ENCODE peak calls at places on chromosome 17, in five cellular contexts. I is GM12878, G is HCT116, R is H1, D is SK-N-SH. B is an unnamed sample.

GRCh38 chr17:79613195-79613517 is 2.3 kb upstream of the RBFOX3 start:
- DNase-seq in I (no peak), G (no peak), R (no peak), D (no peak), B (no peak)

GRCh38 chr17:28615260-28615940 is 1.4 kb upstream of the RSKR start:
- DNase-seq in I (no peak), G (no peak), R (no peak), D (no peak), B (no peak)

GRCh38 chr17:49745175-49746139 is 18.5 kb downstream of the FAM117A start:
- DNase-seq in I (no peak), G (no peak), R (no peak), D (no peak), B (no peak)

GRCh38 chr17:42106009-42106408 is 6.5 kb downstream of the DHX58 start:
- DNase-seq in I (no peak), G (no peak), R (no peak), D (no peak), B (no peak)

GRCh38 chr17:31374083-31374447 is 17.4 kb upstream of the RAB11FIP4 start:
- DNase-seq in I (no peak), G (no peak), R (no peak), D (no peak), B (no peak)

GRCh38 chr17:3659541-3660111 is 8.8 kb downstream of the TAX1BP3 start:
- DNase-seq in I (no peak), G (no peak), R (no peak), D (no peak), B (no peak)

GRCh38 chr17:19720210-19720475 is 3.8 kb upstream of the SLC47A2 start:
- DNase-seq in I (no peak), G (no peak), R (no peak), D (no peak), B (no peak)

GRCh38 chr17:67216544-67217320 is 28.3 kb downstream of the HELZ start:
- DNase-seq in I (no peak), G (no peak), R (no peak), D (no peak), B (no peak)

GRCh38 chr17:6843241-6843890 is 11.8 kb upstream of the TEKT1 start:
- DNase-seq in I (no peak), G (peak), R (no peak), D (peak), B (no peak)

GRCh38 chr17:32536736-32537646 is 50.2 kb downstream of the CDK5R1 start:
- DNase-seq in I (no peak), G (no peak), R (no peak), D (no peak), B (no peak)

GRCh38 chr17:80228477-80228876 is 8.2 kb downstream of the SLC26A11 start:
- DNase-seq in I (no peak), G (no peak), R (no peak), D (no peak), B (no peak)

GRCh38 chr17:28592260-28592659 is 6.6 kb downstream of the SPAG5 start:
- DNase-seq in I (no peak), G (no peak), R (no peak), D (no peak), B (no peak)

GRCh38 chr17:4854181-4854681 is 21.1 kb downstream of the MINK1 start:
- DNase-seq in I (no peak), G (no peak), R (no peak), D (no peak), B (peak)

GRCh38 chr17:6708357-6708961 is 4.7 kb downstream of the SLC13A5 start:
- DNase-seq in I (no peak), G (no peak), R (no peak), D (no peak), B (no peak)

GRCh38 chr17:44767493-44767892 is 8.7 kb downstream of the ADAM11 start:
- DNase-seq in I (no peak), G (no peak), R (no peak), D (no peak), B (no peak)

GRCh38 chr17:6523809-6524355 is 32.5 kb downstream of the PITPNM3 start:
- DNase-seq in I (no peak), G (no peak), R (no peak), D (no peak), B (no peak)

GRCh38 chr17:68695659-68696058 is 94.5 kb upstream of the FAM20A start:
- DNase-seq in I (no peak), G (no peak), R (no peak), D (no peak), B (no peak)

GRCh38 chr17:68693896-68694295 is 92.7 kb upstream of the FAM20A start:
- DNase-seq in I (no peak), G (no peak), R (no peak), D (no peak), B (no peak)

GRCh38 chr17:68697850-68698313 is 96.7 kb upstream of the FAM20A start:
- DNase-seq in I (no peak), G (no peak), R (no peak), D (no peak), B (no peak)

GRCh38 chr17:68694791-68695485 is 93.8 kb upstream of the FAM20A start:
- DNase-seq in I (no peak), G (no peak), R (no peak), D (no peak), B (no peak)

GRCh38 chr17:68693466-68693865 is 92.3 kb upstream of the FAM20A start:
- DNase-seq in I (no peak), G (no peak), R (no peak), D (no peak), B (no peak)
- TF ChIP-seq JUND in I (no peak), G (no peak), R (no peak), D (no peak), B (no peak)

GRCh38 chr17:82753201-82753464 is 1.3 kb downstream of the TBCD start:
- DNase-seq in I (no peak), G (no peak), R (no peak), D (no peak), B (no peak)
- TF ChIP-seq JUND in I (no peak), G (no peak), R (no peak), D (no peak), B (no peak)

GRCh38 chr17:59666235-59666634 is 41.0 kb downstream of the PTRH2 start:
- DNase-seq in I (no peak), G (no peak), R (no peak), D (no peak), B (no peak)
- TF ChIP-seq JUND in I (no peak), G (no peak), R (no peak), D (no peak), B (no peak)

DNA sequence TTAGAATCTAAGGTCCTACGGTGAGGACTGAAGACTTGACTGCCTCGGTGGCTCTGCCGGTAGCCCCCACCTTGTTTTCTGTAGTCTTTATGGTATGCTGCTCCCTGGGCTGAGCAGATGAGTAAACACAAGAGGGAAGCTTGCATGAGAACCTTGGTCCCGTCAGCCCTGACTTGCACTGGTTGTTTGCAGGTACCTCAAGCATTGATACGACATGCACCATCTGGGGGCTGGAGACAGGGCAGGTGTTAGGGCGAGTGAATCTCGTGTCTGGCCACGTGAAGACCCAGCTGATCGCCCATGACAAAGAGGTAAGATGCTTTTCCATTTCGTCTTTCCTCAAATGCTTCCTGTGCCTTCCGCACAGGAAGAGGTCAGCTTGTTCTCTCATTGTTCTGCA is 21.1 kb upstream of the TACO1 start:
- DNase-seq in I (no peak), G (no peak), R (no peak), D (no peak), B (no peak)
- TF ChIP-seq JUND in I (no peak), G (no peak), R (no peak), D (no peak), B (no peak)

DNA sequence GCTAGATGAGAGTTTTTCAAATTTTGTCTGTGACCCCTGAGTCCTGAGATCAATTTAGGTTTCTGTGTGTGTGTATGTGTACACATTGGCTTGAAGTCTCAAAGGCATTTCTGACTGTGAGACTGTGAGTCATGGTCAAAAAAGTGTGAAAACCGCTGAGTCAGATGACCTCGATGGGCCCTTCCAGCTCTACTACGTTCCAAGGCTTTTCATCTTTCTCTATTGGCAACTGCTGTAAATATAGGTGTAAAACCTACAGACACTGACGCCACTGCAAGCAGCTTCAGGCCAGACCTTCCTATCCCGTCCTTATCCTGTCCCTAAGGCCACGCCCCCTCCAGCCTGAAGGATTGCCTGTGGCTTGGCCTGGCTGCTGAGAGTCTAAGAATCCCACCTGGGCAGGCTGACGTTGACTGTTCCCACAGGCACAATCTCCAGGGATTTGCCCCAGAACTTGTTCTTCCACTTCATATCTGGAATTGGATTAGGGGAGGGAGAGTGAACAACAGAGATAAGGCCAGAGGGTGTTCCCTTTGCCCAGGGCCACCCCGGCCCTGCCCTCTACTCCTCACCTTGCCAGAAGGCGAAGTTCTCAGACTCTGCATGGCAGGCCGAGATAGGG is 11.3 kb downstream of the OSBPL7 start:
- DNase-seq in I (no peak), G (peak), R (no peak), D (no peak), B (no peak)
- TF ChIP-seq JUND in I (no peak), G (peak), R (no peak), D (no peak), B (no peak)

DNA sequence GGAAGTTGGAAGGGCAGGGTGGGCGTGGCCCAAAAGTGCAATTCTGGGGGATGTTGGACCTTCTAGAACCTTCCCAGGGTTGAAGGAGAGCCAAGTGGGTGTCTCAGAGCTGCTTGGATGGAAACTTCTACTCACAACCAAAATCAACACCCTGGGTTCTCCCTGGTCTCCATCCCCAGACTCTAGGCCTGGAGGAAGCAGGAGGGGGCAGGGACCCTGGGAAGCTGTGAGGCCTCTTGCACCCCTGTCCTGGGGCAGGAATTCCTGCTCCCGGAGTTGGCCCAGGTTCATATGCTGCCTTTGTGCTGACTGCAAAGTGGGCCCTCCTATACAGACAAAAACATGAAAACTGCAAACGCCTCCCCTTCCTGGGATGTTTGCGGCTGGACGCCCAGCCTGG is 25.1 kb downstream of the TRARG1 start:
- DNase-seq in I (no peak), G (no peak), R (no peak), D (no peak), B (no peak)
- TF ChIP-seq JUND in I (no peak), G (no peak), R (no peak), D (no peak), B (no peak)

GRCh38 chr17:62688398-62689140 is 61.1 kb downstream of the MRC2 start:
- DNase-seq in I (no peak), G (no peak), R (no peak), D (no peak), B (no peak)

GRCh38 chr17:62690168-62690897 is 62.9 kb downstream of the MRC2 start:
- DNase-seq in I (no peak), G (no peak), R (no peak), D (no peak), B (no peak)

GRCh38 chr17:62684179-62684578 is 56.7 kb downstream of the MRC2 start:
- DNase-seq in I (no peak), G (no peak), R (no peak), D (no peak), B (no peak)

GRCh38 chr17:62689441-62690167 is 62.1 kb downstream of the MRC2 start:
- DNase-seq in I (no peak), G (no peak), R (no peak), D (no peak), B (no peak)

GRCh38 chr17:62687997-62688396 is 60.5 kb downstream of the MRC2 start:
- DNase-seq in I (no peak), G (no peak), R (no peak), D (no peak), B (no peak)
- TF ChIP-seq JUND in I (no peak), G (no peak), R (no peak), D (no peak), B (no peak)

GRCh38 chr17:73546121-73546520 is 98.1 kb downstream of the SDK2 start:
- DNase-seq in I (no peak), G (no peak), R (no peak), D (no peak), B (no peak)

GRCh38 chr17:73545633-73546032 is 98.6 kb downstream of the SDK2 start:
- DNase-seq in I (no peak), G (no peak), R (no peak), D (no peak), B (no peak)

GRCh38 chr17:73547790-73548189 is 96.5 kb downstream of the SDK2 start:
- DNase-seq in I (no peak), G (no peak), R (no peak), D (no peak), B (no peak)

GRCh38 chr17:73545109-73545508 is 99.1 kb downstream of the SDK2 start:
- DNase-seq in I (no peak), G (no peak), R (no peak), D (no peak), B (no peak)

DNA sequence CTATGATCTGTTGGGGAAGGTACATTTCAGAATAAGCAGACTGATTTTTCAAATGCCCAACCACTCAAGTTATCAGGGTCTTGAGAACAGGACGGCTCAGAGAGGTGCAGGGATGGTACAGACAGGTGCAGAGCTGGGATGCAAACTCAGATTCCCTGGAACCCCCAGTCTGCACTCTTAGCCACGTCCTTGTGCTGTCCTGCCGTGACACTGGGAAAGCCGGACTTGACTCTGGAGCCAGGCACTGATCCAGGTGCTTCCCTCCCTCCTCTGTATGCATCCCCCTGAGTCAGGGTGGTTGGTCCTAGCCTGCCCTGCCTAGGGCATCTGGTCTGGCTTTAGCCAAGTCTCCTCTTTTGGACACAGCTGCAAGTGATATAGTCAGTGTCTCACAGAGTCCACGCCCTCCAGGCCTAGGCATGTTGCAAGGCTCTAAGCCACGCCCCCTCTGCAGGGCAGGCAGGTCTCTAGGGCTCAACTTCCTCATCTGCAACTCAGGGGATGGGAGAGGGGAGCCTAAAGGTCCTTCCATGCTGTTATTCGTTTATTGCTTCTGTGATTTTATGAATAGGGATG is 97.4 kb downstream of the SDK2 start:
- DNase-seq in I (no peak), G (peak), R (no peak), D (peak), B (peak)
- TF ChIP-seq JUND in I (no peak), G (no peak), R (no peak), D (no peak), B (no peak)

DNA sequence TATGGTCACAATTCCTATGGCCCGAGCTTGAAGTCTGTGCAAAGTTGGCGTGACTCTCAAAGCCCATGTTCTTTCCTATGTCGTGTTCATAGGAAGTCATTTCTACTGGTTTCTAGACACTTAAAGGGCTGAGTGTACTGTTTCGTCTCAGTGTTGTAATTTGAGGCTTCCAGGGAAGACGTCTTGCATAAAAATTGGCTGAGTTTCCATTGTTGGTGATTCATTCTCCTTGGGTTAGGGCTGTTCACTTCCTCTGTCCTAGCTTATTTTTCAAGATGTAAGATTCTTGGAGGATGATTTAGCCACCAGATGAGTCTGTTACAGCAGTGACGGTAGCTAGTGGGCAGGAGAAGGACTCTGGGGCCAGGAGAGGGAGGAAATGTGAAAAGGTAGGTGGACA is 43.1 kb downstream of the PIK3R5 start:
- DNase-seq in I (no peak), G (no peak), R (no peak), D (no peak), B (no peak)
- TF ChIP-seq JUND in I (no peak), G (no peak), R (no peak), D (peak), B (no peak)